ENCODE peak calls at places on chromosomes 7 and 10, in seven cellular contexts. O, G, N, J, L, Y and P are unnamed samples.

GRCh38 chr7:96670338-96671289 is 39.0 kb downstream of the SEM1 start:
- DNase-seq in O (peak; percentile 59), G (no peak), N (no peak), J (no peak), L (no peak), Y (no peak), P (peak; percentile 15)

GRCh38 chr7:1431226-1431625 is 28.0 kb downstream of the MICALL2 start:
- DNase-seq in O (no peak), G (no peak), N (no peak), J (no peak), L (no peak), Y (no peak), P (no peak)

GRCh38 chr10:119396709-119397071 is 145.8 kb downstream of the RGS10 start:
- DNase-seq in O (no peak), G (no peak), N (no peak), J (no peak), L (no peak), Y (no peak), P (no peak)

GRCh38 chr10:63252095-63252762 is 119.1 kb downstream of the NRBF2 start:
- DNase-seq in O (no peak), G (no peak), N (no peak), J (no peak), L (no peak), Y (peak; percentile 31), P (no peak)

GRCh38 chr10:88428442-88428841 is 154.7 kb downstream of the RNLS start:
- DNase-seq in O (peak; percentile 4), G (no peak), N (no peak), J (peak; percentile 80), L (no peak), Y (no peak), P (no peak)

GRCh38 chr10:113133497-113133896 is 183.4 kb downstream of the TCF7L2 start:
- DNase-seq in O (no peak), G (no peak), N (no peak), J (no peak), L (no peak), Y (no peak), P (no peak)

GRCh38 chr10:79176949-79177602 is 108.3 kb downstream of the ZMIZ1 start:
- DNase-seq in O (peak; percentile 75), G (no peak), N (no peak), J (no peak), L (no peak), Y (peak; percentile 65), P (peak; percentile 95)

GRCh38 chr7:105760549-105761447 is 115.6 kb downstream of the ATXN7L1 start:
- DNase-seq in O (no peak), G (no peak), N (no peak), J (no peak), L (no peak), Y (no peak), P (no peak)

GRCh38 chr10:118595064-118595420 is 406 bp downstream of the PRLHR start:
- DNase-seq in O (peak; percentile 27), G (no peak), N (no peak), J (no peak), L (peak; percentile 61), Y (no peak), P (no peak)

GRCh38 chr7:80725181-80725611 is 86.8 kb downstream of the CD36 start:
- DNase-seq in O (no peak), G (no peak), N (no peak), J (no peak), L (no peak), Y (no peak), P (no peak)

GRCh38 chr7:80722596-80723141 is 84.2 kb downstream of the CD36 start:
- DNase-seq in O (no peak), G (no peak), N (no peak), J (peak; percentile 98), L (no peak), Y (peak; percentile 45), P (peak; percentile 48)

GRCh38 chr7:80726731-80727130 is 88.3 kb downstream of the CD36 start:
- DNase-seq in O (no peak), G (peak; percentile 9), N (no peak), J (no peak), L (no peak), Y (no peak), P (no peak)

GRCh38 chr7:80721880-80722595 is 83.6 kb downstream of the CD36 start:
- DNase-seq in O (no peak), G (no peak), N (no peak), J (peak; percentile 63), L (no peak), Y (no peak), P (peak; percentile 10)

GRCh38 chr7:80724249-80724871 is 85.9 kb downstream of the CD36 start:
- DNase-seq in O (no peak), G (no peak), N (no peak), J (no peak), L (no peak), Y (peak; percentile 13), P (no peak)
- H2AFZ ChIP-seq in O (no peak overlapping the region), G (no peak overlapping the region), N (no peak overlapping the region), J (peak overlapping the region; percentile 43), L (no peak overlapping the region), Y (no peak overlapping the region), P (no peak overlapping the region)

GRCh38 chr7:92698237-92698841 is 108.1 kb upstream of the FAM133B start:
- DNase-seq in O (peak; percentile 68), G (no peak), N (no peak), J (peak; percentile 48), L (no peak), Y (peak; percentile 32), P (peak; percentile 95)
- TF ChIP-seq MAX in O (peak; percentile 80), G (no peak), N (no peak), J (peak; percentile 56), L (no peak), Y (no peak), P (no peak)

DNA sequence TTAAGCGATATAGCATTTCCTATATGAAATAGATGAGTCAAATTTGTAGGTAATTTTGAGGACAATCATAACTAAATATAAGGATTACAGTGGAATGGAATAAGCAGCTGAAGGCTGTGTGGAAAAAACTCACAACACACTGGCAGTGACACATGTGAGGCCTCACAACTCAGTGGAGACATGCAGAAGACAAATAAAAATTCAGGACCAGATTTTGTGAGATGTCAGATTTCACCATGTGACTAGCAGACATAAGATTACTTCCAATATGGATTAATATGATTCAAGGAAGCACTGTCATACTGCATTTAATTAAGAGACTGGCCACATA is 17.6 kb downstream of the ERLIN1 start:
- DNase-seq in O (no peak), G (no peak), N (no peak), J (no peak), L (no peak), Y (no peak), P (no peak)
- TF ChIP-seq CTCF in O (no peak), G (no peak), N (no peak), J (no peak), L (no peak), Y (no peak), P (no peak)

GRCh38 chr10:13944901-13945300 is 358.1 kb downstream of the PRPF18 start:
- DNase-seq in O (no peak), G (no peak), N (no peak), J (no peak), L (no peak), Y (no peak), P (peak; percentile 73)
- H2AFZ ChIP-seq in O (no peak overlapping the region), G (no peak overlapping the region), N (no peak overlapping the region), J (no peak overlapping the region), L (no peak overlapping the region), Y (no peak overlapping the region), P (peak overlapping the region; percentile 21)

DNA sequence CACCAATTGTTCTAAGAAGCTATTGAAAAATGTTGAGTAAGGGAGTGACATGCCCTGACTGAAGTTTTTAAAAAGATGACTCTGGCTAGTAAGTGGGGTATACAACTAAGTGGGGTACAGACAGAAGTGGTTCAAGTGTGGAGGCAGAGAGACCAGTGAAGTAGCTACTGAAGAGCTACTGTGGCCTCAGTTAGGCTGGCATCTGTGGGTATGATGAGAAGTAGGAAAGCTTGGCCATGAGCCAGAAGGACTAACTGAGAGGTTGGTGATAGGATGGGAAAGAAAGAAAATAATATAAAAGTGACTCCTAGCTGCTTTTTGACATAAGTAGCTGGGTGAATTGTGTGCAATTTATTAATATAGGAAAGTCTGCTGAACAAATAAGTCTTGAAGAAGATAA is 176.6 kb downstream of the SEMA3D start:
- DNase-seq in O (no peak), G (no peak), N (no peak), J (no peak), L (no peak), Y (no peak), P (no peak)
- TF ChIP-seq MAX in O (no peak), G (no peak), N (no peak), J (no peak), L (no peak), Y (no peak), P (no peak)

DNA sequence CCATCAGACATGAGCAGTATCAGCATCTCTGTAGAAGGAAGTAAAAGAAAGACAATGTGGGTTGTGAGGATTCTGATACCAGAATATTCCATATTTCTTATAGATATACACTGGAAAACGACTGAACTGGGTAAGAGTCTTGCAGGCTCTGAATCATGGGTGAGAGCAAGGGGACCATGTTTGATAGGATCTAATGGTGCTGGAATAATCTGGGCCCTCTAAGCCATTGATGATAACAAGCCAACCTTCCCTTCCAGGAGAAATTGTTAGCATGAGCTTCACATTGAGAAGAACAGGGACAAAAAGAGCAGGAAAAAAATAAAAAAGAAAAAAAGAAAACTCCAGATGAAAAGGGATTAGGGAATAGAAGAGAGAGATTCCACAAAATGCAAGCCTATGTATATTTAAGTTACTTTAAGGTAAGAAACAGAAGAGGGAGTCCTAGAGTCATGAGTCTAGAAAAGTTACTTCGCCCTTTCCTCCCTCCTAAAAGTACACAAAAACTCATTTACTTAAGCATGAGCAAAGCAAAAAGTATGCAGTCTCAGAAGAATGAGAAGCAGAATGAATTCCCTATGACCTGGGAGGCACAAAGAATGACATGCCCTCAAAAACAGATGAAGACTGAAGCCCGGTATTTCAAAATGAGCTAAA is 181.9 kb downstream of the TMEM26 start:
- DNase-seq in O (no peak), G (no peak), N (no peak), J (no peak), L (no peak), Y (peak; percentile 15), P (peak; percentile 15)
- TF ChIP-seq CTCF in O (peak; percentile 30), G (no peak), N (no peak), J (peak; percentile 13), L (no peak), Y (no peak), P (no peak)

GRCh38 chr10:59654007-59654406 is 55.6 kb downstream of the SLC16A9 start:
- DNase-seq in O (no peak), G (no peak), N (no peak), J (no peak), L (no peak), Y (no peak), P (no peak)
- H2AFZ ChIP-seq in O (no peak overlapping the region), G (no peak overlapping the region), N (no peak overlapping the region), J (no peak overlapping the region), L (no peak overlapping the region), Y (no peak overlapping the region), P (no peak overlapping the region)

DNA sequence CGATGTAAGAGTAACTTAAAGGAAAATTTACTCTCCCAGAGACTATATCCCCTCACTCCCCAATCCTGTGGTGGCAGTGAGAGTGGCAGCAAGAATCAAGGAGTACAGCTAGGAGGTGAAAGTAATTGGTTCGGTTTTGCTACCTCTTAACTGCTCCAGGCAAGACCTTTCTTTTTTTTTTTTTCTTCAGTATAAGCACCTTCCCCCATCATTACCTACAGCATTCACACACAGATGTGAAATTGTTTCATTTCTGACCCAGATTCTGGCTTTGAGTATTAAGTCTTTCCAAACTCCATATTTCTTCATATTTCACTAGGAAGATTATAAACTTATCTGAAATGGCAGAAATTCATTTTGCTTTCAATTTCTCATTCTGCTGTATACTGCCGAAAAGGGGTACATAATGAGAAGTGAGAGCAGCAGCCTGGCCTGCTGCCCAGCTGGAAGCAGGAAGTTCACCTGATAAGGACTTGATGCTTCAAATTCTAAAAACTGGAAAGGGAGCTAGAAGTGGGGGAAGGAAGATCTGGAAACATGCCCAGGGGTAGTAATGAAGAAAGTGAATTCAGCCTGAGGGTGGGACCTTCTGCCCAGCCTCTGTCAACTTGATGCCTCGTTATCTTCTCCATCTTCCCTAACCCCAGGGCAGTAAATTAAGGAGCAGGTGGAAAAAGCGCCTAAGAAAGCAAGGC is 69.5 kb downstream of the ARMH3 start:
- DNase-seq in O (peak; percentile 24), G (no peak), N (no peak), J (no peak), L (no peak), Y (no peak), P (peak; percentile 47)
- TF ChIP-seq MAX in O (no peak), G (no peak), N (no peak), J (no peak), L (no peak), Y (no peak), P (no peak)